ENCODE peak calls at places on chromosomes 4 and X, in nine cellular contexts. Z is sigmoid colon, S is adrenal gland, D is foreskin fibroblast, H is nephron progenitor cell, U is GM23338, I is omental fat pad, Q is pancreas, M is bronchial epithelial cell. J is an unnamed sample.

GRCh38 chrX:66902081-66902480 is 263.2 kb upstream of the EDA2R start:
- DNase-seq in I (no peak), M (no peak), Q (no peak), S (no peak), H (no peak), U (no peak), D (no peak), Z (no peak), J (no peak)

GRCh38 chrX:99653352-99653751 is 756.7 kb downstream of the PCDH19 start:
- DNase-seq in U (no peak), I (no peak), Z (no peak), Q (no peak), D (no peak), H (no peak), S (no peak), M (no peak), J (no peak)

GRCh38 chrX:77793950-77794349 is 7.9 kb upstream of the ATRX start:
- DNase-seq in M (peak), Z (no peak), H (no peak), Q (no peak), I (no peak), D (no peak), U (no peak), S (no peak), J (no peak)

GRCh38 chr4:118026806-118027205 is 7.5 kb upstream of the NDST3 start:
- DNase-seq in H (no peak), Q (no peak), Z (no peak), S (no peak), D (no peak), M (no peak), U (no peak), I (no peak), J (no peak)

GRCh38 chr4:10075953-10076391 is 40.6 kb downstream of the WDR1 start:
- DNase-seq in H (no peak), S (peak), I (no peak), Q (peak), D (no peak), M (no peak), Z (peak), U (no peak), J (no peak)

GRCh38 chrX:57266275-57266674 is 20.2 kb upstream of the FAAH2 start:
- DNase-seq in I (no peak), Z (no peak), Q (no peak), M (no peak), D (no peak), S (no peak), H (no peak), U (no peak), J (no peak)

GRCh38 chr4:128831526-128832252 is 22.2 kb downstream of the JADE1 start:
- DNase-seq in U (peak), M (no peak), S (peak), D (no peak), Q (no peak), Z (no peak), H (peak), I (no peak), J (no peak)

GRCh38 chr4:173074501-173074946 is 94.1 kb upstream of the GALNT7 start:
- DNase-seq in Z (no peak), M (peak), I (no peak), D (peak), S (peak), U (peak), H (no peak), Q (peak), J (no peak)

GRCh38 chrX:49060914-49061313 is 2.1 kb downstream of the CCDC120 start:
- DNase-seq in S (no peak), D (no peak), Z (no peak), I (no peak), H (no peak), U (no peak), M (no peak), Q (no peak), J (no peak)

GRCh38 chr4:87321888-87322287 is 794 bp downstream of the HSD17B13 start:
- DNase-seq in Q (no peak), S (no peak), M (no peak), H (no peak), I (no peak), U (no peak), Z (no peak), D (no peak), J (no peak)

GRCh38 chr4:4457803-4458550 is 71.1 kb downstream of the NSG1 start:
- DNase-seq in H (no peak), U (peak), Q (no peak), I (no peak), Z (no peak), S (no peak), D (peak), M (peak), J (no peak)

GRCh38 chr4:22957774-22958173 is 265.0 kb downstream of the GBA3 start:
- DNase-seq in H (no peak), U (no peak), Z (no peak), D (no peak), I (no peak), M (no peak), Q (no peak), S (no peak), J (no peak)

GRCh38 chr4:22959483-22959882 is 266.7 kb downstream of the GBA3 start:
- DNase-seq in U (no peak), Q (no peak), Z (no peak), S (no peak), D (no peak), H (no peak), M (no peak), I (no peak), J (no peak)

GRCh38 chr4:22962186-22962786 is 269.5 kb downstream of the GBA3 start:
- DNase-seq in S (no peak), D (peak), M (peak), Z (no peak), U (peak), I (no peak), H (peak), Q (no peak), J (no peak)
- TF ChIP-seq CTCF in S (no peak), D (peak), M (peak), Z (no peak), U (peak), I (no peak), H (peak), Q (no peak), J (peak)

DNA sequence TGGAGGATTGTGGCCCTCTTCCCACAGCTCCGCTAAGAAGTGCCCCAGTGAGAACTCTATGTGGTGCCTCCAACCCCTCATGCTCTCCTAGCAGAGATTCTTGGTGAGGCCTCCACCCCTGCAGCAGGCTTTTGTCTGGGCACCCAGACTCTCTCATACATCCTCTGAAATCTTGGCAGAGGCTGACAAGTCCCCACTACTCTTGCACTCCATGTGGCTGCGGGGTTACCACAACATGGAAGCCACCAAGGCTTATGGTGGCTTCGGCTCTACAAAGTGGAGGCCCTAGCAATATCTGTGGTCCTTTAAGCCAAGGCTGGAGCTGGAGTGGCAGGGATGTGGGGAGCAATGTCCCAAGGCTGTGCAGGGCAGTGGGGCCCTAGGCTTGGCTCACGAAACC is 255.2 kb downstream of the COX7B2 start:
- DNase-seq in S (no peak), D (no peak), M (no peak), Q (no peak), I (no peak), Z (no peak), H (no peak), U (no peak), J (no peak)
- TF ChIP-seq CTCF in S (no peak), D (no peak), M (no peak), Q (no peak), I (no peak), Z (no peak), H (no peak), U (no peak), J (no peak)

DNA sequence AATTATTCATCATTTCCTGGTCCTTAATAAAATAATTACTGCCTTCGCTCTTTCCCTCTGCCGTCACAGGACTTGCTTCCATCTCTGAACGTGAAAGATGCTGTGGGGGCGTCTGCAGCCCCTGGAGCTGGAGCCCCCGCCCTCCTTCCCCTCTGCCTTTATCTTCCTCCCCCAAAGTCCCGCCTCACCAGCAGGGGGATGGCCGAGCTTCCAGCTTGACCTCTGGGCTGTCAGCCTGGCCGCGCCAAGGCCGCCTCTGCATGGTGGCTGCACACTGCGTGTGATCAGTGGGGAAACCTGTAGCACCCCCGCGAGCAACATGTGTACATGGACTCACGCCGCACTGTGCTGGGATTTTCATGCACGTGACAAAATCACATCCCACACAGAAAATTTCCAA is 26.4 kb upstream of the PSAPL1 start:
- DNase-seq in M (no peak), H (peak), U (peak), D (no peak), Q (no peak), I (no peak), Z (no peak), S (no peak), J (no peak)
- TF ChIP-seq CTCF in M (no peak), H (peak), U (peak), D (no peak), Q (no peak), I (no peak), Z (no peak), S (no peak), J (no peak)

DNA sequence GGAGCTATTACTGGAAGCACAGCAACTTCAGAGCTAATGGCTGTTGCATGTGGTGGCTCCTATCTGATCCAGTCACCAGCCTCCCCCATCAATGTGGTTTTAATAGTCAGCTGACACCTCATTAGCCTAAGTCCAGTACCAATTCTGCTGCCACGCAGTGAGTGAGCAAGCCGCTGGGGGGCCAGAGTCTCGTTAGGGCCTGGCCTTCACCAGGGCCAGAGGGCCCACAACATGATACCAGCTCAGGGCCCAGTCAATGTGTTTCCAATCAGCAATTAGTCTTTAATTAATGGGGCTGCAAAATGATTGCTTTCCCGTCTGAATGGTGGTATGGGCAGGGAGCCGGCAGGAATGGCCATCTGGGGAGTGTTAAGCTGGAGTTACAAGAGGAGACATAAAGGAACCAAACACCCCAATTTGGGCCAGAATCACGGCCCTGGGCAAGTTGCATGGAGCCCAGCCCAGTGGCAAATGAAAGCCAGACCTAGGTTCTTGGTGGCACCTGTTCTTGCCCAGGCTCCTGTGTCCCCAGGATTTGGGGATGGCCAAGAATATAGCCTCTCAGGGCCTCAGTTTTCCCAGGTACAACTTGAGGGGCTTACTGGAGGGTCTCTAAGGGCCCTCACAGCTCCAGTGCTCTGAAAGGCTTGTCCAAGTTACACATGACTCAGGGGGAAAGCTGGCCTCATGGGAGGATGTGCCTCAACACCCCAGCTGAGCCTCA is 119.2 kb downstream of the EFNB1 start:
- DNase-seq in D (peak), U (no peak), I (no peak), H (no peak), M (no peak), Q (no peak), S (no peak), Z (no peak), J (peak)
- TF ChIP-seq CTCF in D (no peak), U (no peak), I (no peak), H (no peak), M (no peak), Q (no peak), S (no peak), Z (no peak), J (no peak)

DNA sequence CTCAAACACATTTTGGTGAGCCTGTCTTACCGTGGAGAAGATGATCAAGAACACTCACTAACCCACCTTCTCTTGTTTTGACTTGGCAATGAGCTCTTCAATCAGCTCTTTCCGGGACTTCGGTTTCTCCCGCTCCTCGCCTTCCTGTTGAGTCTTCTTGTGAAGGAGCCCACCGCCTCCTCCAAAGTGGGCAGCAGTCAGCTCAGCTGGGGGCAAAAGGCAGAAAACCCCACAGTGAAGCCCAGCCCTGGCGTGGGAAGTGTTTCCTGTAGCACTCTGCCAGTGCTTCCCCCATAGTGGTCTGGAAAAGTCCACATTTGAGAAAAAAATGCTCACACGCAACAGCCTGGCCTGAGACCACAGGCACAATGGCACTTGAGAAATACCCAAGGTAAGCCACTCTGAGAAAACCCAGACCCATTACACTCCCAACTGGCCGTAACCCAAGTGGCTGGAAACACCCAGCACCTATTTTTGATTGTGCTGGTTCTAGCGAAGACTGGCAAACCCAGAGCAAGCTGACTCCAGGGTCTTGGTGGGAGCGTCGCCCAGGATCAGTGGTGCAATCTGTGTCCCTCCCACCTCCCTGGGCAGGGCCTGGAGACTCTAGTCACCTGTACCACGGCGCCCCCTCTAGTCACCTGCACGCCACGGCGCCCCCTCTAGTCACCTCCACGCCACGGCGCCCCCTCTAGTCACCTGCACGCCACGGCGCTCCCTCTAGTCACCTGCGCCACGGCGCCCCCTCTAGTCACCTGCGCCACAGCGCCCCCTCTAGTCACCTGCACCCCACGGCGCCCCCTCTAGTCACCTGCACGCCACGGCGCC is 8.6 kb downstream of the NOP14 start:
- DNase-seq in Q (no peak), D (no peak), Z (no peak), I (no peak), S (peak), U (peak), H (no peak), M (no peak), J (peak)
- TF ChIP-seq CTCF in Q (no peak), D (no peak), Z (no peak), I (no peak), S (no peak), U (peak), H (no peak), M (no peak), J (peak)

GRCh38 chr4:139761461-139761860 is 95.8 kb downstream of the MGST2 start:
- DNase-seq in S (no peak), M (peak), Q (no peak), Z (no peak), D (no peak), U (peak), I (no peak), H (no peak), J (no peak)
- TF ChIP-seq CTCF in S (peak), M (peak), Q (no peak), Z (no peak), D (peak), U (peak), I (no peak), H (no peak), J (peak)

GRCh38 chr4:188245651-188246050 is 106.4 kb downstream of the TRIML1 start:
- DNase-seq in M (no peak), I (no peak), H (no peak), Z (no peak), D (no peak), S (no peak), Q (no peak), U (no peak), J (no peak)

GRCh38 chr4:188242041-188242440 is 102.8 kb downstream of the TRIML1 start:
- DNase-seq in H (no peak), Z (no peak), M (no peak), U (no peak), D (no peak), I (no peak), Q (no peak), S (no peak), J (no peak)

GRCh38 chr4:188246488-188246887 is 107.2 kb downstream of the TRIML1 start:
- DNase-seq in D (no peak), H (no peak), I (no peak), S (no peak), Z (no peak), Q (no peak), U (peak), M (no peak), J (no peak)
- TF ChIP-seq CTCF in D (no peak), H (no peak), I (no peak), S (no peak), Z (no peak), Q (no peak), U (peak), M (no peak), J (no peak)

J was measured in GM13977.